ENCODE peak calls at places on chromosomes 11 and 22, in ten cellular contexts. One of them, this sample, is unnamed.

GRCh38 chr11:92211576-92212167 is 12.9 kb upstream of the FAT3 start:
- DNase-seq in nephron progenitor cell: peak
- DNase-seq in neuronal stem cell: peak
- DNase-seq in CD4-positive, alpha-beta T cell: no peak
- DNase-seq in cardiac muscle cell: peak
- DNase-seq in activated CD8-positive, alpha-beta memory T cell treated with anti-CD3 and anti-CD28 coated beads, Interleukin-2, amount 50 U/mL, for 4 hours: no peak
- DNase-seq in globus pallidus: peak
- DNase-seq in ureter: no peak
- DNase-seq in sciatic nerve: no peak
- DNase-seq in PC-3: peak
- DNase-seq in this sample: peak

GRCh38 chr11:132792341-132793140 is 739.8 kb downstream of the OPCML start:
- DNase-seq in ureter: no peak
- DNase-seq in sciatic nerve: no peak
- DNase-seq in neuronal stem cell: no peak
- DNase-seq in CD4-positive, alpha-beta T cell: no peak
- DNase-seq in activated CD8-positive, alpha-beta memory T cell treated with anti-CD3 and anti-CD28 coated beads, Interleukin-2, amount 50 U/mL, for 4 hours: no peak
- DNase-seq in nephron progenitor cell: no peak
- DNase-seq in PC-3: no peak
- DNase-seq in globus pallidus: no peak
- DNase-seq in cardiac muscle cell: no peak
- DNase-seq in this sample: no peak

GRCh38 chr11:10351435-10351767 is 46.5 kb downstream of the ADM start:
- DNase-seq in PC-3: no peak
- DNase-seq in neuronal stem cell: no peak
- DNase-seq in globus pallidus: no peak
- DNase-seq in CD4-positive, alpha-beta T cell: no peak
- DNase-seq in sciatic nerve: no peak
- DNase-seq in nephron progenitor cell: no peak
- DNase-seq in activated CD8-positive, alpha-beta memory T cell treated with anti-CD3 and anti-CD28 coated beads, Interleukin-2, amount 50 U/mL, for 4 hours: no peak
- DNase-seq in cardiac muscle cell: no peak
- DNase-seq in ureter: no peak
- DNase-seq in this sample: no peak

GRCh38 chr11:119713361-119714040 is 15.5 kb downstream of the NECTIN1 start:
- DNase-seq in globus pallidus: no peak
- DNase-seq in PC-3: no peak
- DNase-seq in nephron progenitor cell: no peak
- DNase-seq in CD4-positive, alpha-beta T cell: no peak
- DNase-seq in activated CD8-positive, alpha-beta memory T cell treated with anti-CD3 and anti-CD28 coated beads, Interleukin-2, amount 50 U/mL, for 4 hours: no peak
- DNase-seq in cardiac muscle cell: no peak
- DNase-seq in sciatic nerve: no peak
- DNase-seq in ureter: no peak
- DNase-seq in neuronal stem cell: no peak
- DNase-seq in this sample: no peak

GRCh38 chr22:18103527-18104269 is 6.9 kb upstream of the TUBA8 start:
- DNase-seq in cardiac muscle cell: no peak
- DNase-seq in CD4-positive, alpha-beta T cell: no peak
- DNase-seq in globus pallidus: no peak
- DNase-seq in activated CD8-positive, alpha-beta memory T cell treated with anti-CD3 and anti-CD28 coated beads, Interleukin-2, amount 50 U/mL, for 4 hours: no peak
- DNase-seq in PC-3: no peak
- DNase-seq in ureter: no peak
- DNase-seq in nephron progenitor cell: no peak
- DNase-seq in neuronal stem cell: no peak
- DNase-seq in sciatic nerve: no peak
- DNase-seq in this sample: no peak

GRCh38 chr11:82577246-82577645 is 156.4 kb downstream of the FAM181B start:
- DNase-seq in cardiac muscle cell: no peak
- DNase-seq in nephron progenitor cell: no peak
- DNase-seq in activated CD8-positive, alpha-beta memory T cell treated with anti-CD3 and anti-CD28 coated beads, Interleukin-2, amount 50 U/mL, for 4 hours: no peak
- DNase-seq in ureter: no peak
- DNase-seq in sciatic nerve: no peak
- DNase-seq in neuronal stem cell: no peak
- DNase-seq in globus pallidus: no peak
- DNase-seq in CD4-positive, alpha-beta T cell: no peak
- DNase-seq in PC-3: no peak
- DNase-seq in this sample: no peak

GRCh38 chr11:10808553-10809372 is at the start of gene EIF4G2:
- DNase-seq in neuronal stem cell: peak
- DNase-seq in sciatic nerve: peak
- DNase-seq in globus pallidus: peak
- DNase-seq in cardiac muscle cell: peak
- DNase-seq in activated CD8-positive, alpha-beta memory T cell treated with anti-CD3 and anti-CD28 coated beads, Interleukin-2, amount 50 U/mL, for 4 hours: peak
- DNase-seq in nephron progenitor cell: peak
- DNase-seq in PC-3: peak
- DNase-seq in ureter: peak
- DNase-seq in CD4-positive, alpha-beta T cell: peak
- DNase-seq in this sample: peak

GRCh38 chr11:113213549-113213948 is 100.8 kb upstream of the TTC12 start:
- DNase-seq in neuronal stem cell: no peak
- DNase-seq in nephron progenitor cell: no peak
- DNase-seq in globus pallidus: no peak
- DNase-seq in activated CD8-positive, alpha-beta memory T cell treated with anti-CD3 and anti-CD28 coated beads, Interleukin-2, amount 50 U/mL, for 4 hours: no peak
- DNase-seq in sciatic nerve: no peak
- DNase-seq in cardiac muscle cell: no peak
- DNase-seq in ureter: no peak
- DNase-seq in CD4-positive, alpha-beta T cell: no peak
- DNase-seq in PC-3: peak
- DNase-seq in this sample: no peak

GRCh38 chr11:132186699-132187098 is 816.3 kb downstream of the NTM start:
- DNase-seq in ureter: no peak
- DNase-seq in nephron progenitor cell: peak
- DNase-seq in CD4-positive, alpha-beta T cell: no peak
- DNase-seq in activated CD8-positive, alpha-beta memory T cell treated with anti-CD3 and anti-CD28 coated beads, Interleukin-2, amount 50 U/mL, for 4 hours: no peak
- DNase-seq in PC-3: no peak
- DNase-seq in cardiac muscle cell: no peak
- DNase-seq in neuronal stem cell: no peak
- DNase-seq in globus pallidus: no peak
- DNase-seq in sciatic nerve: no peak
- DNase-seq in this sample: no peak

GRCh38 chr11:60378359-60378758 is at the start of gene MS4A7:
- DNase-seq in PC-3: peak
- DNase-seq in cardiac muscle cell: no peak
- DNase-seq in ureter: peak
- DNase-seq in globus pallidus: no peak
- DNase-seq in activated CD8-positive, alpha-beta memory T cell treated with anti-CD3 and anti-CD28 coated beads, Interleukin-2, amount 50 U/mL, for 4 hours: no peak
- DNase-seq in nephron progenitor cell: peak
- DNase-seq in neuronal stem cell: no peak
- DNase-seq in CD4-positive, alpha-beta T cell: no peak
- DNase-seq in sciatic nerve: peak
- DNase-seq in this sample: no peak

GRCh38 chr11:15839061-15839460 is 517.3 kb downstream of the SOX6 start:
- DNase-seq in globus pallidus: no peak
- DNase-seq in activated CD8-positive, alpha-beta memory T cell treated with anti-CD3 and anti-CD28 coated beads, Interleukin-2, amount 50 U/mL, for 4 hours: no peak
- DNase-seq in sciatic nerve: no peak
- DNase-seq in ureter: no peak
- DNase-seq in nephron progenitor cell: no peak
- DNase-seq in CD4-positive, alpha-beta T cell: no peak
- DNase-seq in PC-3: no peak
- DNase-seq in cardiac muscle cell: no peak
- DNase-seq in neuronal stem cell: no peak
- DNase-seq in this sample: no peak

GRCh38 chr11:35969089-35970046 is 25.5 kb downstream of the LDLRAD3 start:
- DNase-seq in globus pallidus: no peak
- DNase-seq in CD4-positive, alpha-beta T cell: no peak
- DNase-seq in sciatic nerve: no peak
- DNase-seq in cardiac muscle cell: no peak
- DNase-seq in neuronal stem cell: no peak
- DNase-seq in PC-3: peak
- DNase-seq in nephron progenitor cell: no peak
- DNase-seq in activated CD8-positive, alpha-beta memory T cell treated with anti-CD3 and anti-CD28 coated beads, Interleukin-2, amount 50 U/mL, for 4 hours: no peak
- DNase-seq in ureter: no peak
- DNase-seq in this sample: no peak

GRCh38 chr22:26428515-26429457 is at the start of gene ASPHD2:
- DNase-seq in globus pallidus: peak
- DNase-seq in activated CD8-positive, alpha-beta memory T cell treated with anti-CD3 and anti-CD28 coated beads, Interleukin-2, amount 50 U/mL, for 4 hours: peak
- DNase-seq in nephron progenitor cell: peak
- DNase-seq in cardiac muscle cell: peak
- DNase-seq in PC-3: peak
- DNase-seq in CD4-positive, alpha-beta T cell: peak
- DNase-seq in neuronal stem cell: peak
- DNase-seq in ureter: peak
- DNase-seq in sciatic nerve: no peak
- DNase-seq in this sample: peak

GRCh38 chr11:65547446-65548125 is 10.6 kb downstream of the LTBP3 start:
- DNase-seq in activated CD8-positive, alpha-beta memory T cell treated with anti-CD3 and anti-CD28 coated beads, Interleukin-2, amount 50 U/mL, for 4 hours: peak
- DNase-seq in globus pallidus: no peak
- DNase-seq in neuronal stem cell: no peak
- DNase-seq in CD4-positive, alpha-beta T cell: no peak
- DNase-seq in sciatic nerve: no peak
- DNase-seq in PC-3: no peak
- DNase-seq in ureter: no peak
- DNase-seq in nephron progenitor cell: no peak
- DNase-seq in cardiac muscle cell: no peak
- DNase-seq in this sample: no peak

GRCh38 chr22:39959640-39960447 is at the start of gene TMA7B:
- DNase-seq in globus pallidus: no peak
- DNase-seq in cardiac muscle cell: peak
- DNase-seq in activated CD8-positive, alpha-beta memory T cell treated with anti-CD3 and anti-CD28 coated beads, Interleukin-2, amount 50 U/mL, for 4 hours: no peak
- DNase-seq in nephron progenitor cell: peak
- DNase-seq in sciatic nerve: no peak
- DNase-seq in ureter: no peak
- DNase-seq in CD4-positive, alpha-beta T cell: peak
- DNase-seq in PC-3: peak
- DNase-seq in neuronal stem cell: no peak
- DNase-seq in this sample: peak

GRCh38 chr22:49903322-49904039 is 14.8 kb downstream of the ALG12 start:
- DNase-seq in neuronal stem cell: no peak
- DNase-seq in ureter: no peak
- DNase-seq in activated CD8-positive, alpha-beta memory T cell treated with anti-CD3 and anti-CD28 coated beads, Interleukin-2, amount 50 U/mL, for 4 hours: no peak
- DNase-seq in cardiac muscle cell: no peak
- DNase-seq in globus pallidus: no peak
- DNase-seq in PC-3: no peak
- DNase-seq in CD4-positive, alpha-beta T cell: no peak
- DNase-seq in nephron progenitor cell: no peak
- DNase-seq in sciatic nerve: no peak
- DNase-seq in this sample: no peak

GRCh38 chr11:636511-637332 is at the start of gene DRD4:
- DNase-seq in cardiac muscle cell: peak
- DNase-seq in activated CD8-positive, alpha-beta memory T cell treated with anti-CD3 and anti-CD28 coated beads, Interleukin-2, amount 50 U/mL, for 4 hours: no peak
- DNase-seq in nephron progenitor cell: peak
- DNase-seq in PC-3: no peak
- DNase-seq in neuronal stem cell: peak
- DNase-seq in CD4-positive, alpha-beta T cell: no peak
- DNase-seq in ureter: no peak
- DNase-seq in globus pallidus: no peak
- DNase-seq in sciatic nerve: no peak
- DNase-seq in this sample: no peak

GRCh38 chr11:69694781-69695180 is 9.0 kb downstream of the FGF19 start:
- DNase-seq in CD4-positive, alpha-beta T cell: no peak
- DNase-seq in nephron progenitor cell: no peak
- DNase-seq in activated CD8-positive, alpha-beta memory T cell treated with anti-CD3 and anti-CD28 coated beads, Interleukin-2, amount 50 U/mL, for 4 hours: no peak
- DNase-seq in PC-3: no peak
- DNase-seq in cardiac muscle cell: no peak
- DNase-seq in ureter: no peak
- DNase-seq in sciatic nerve: no peak
- DNase-seq in globus pallidus: no peak
- DNase-seq in neuronal stem cell: no peak
- DNase-seq in this sample: no peak

GRCh38 chr22:45996241-45997076 is 19.5 kb upstream of the WNT7B start:
- DNase-seq in activated CD8-positive, alpha-beta memory T cell treated with anti-CD3 and anti-CD28 coated beads, Interleukin-2, amount 50 U/mL, for 4 hours: no peak
- DNase-seq in nephron progenitor cell: no peak
- DNase-seq in PC-3: no peak
- DNase-seq in sciatic nerve: peak
- DNase-seq in CD4-positive, alpha-beta T cell: no peak
- DNase-seq in ureter: peak
- DNase-seq in cardiac muscle cell: peak
- DNase-seq in neuronal stem cell: no peak
- DNase-seq in globus pallidus: no peak
- DNase-seq in this sample: peak

GRCh38 chr11:119975561-119976152 is 162.3 kb downstream of the TRIM29 start:
- DNase-seq in ureter: no peak
- DNase-seq in neuronal stem cell: peak
- DNase-seq in sciatic nerve: peak
- DNase-seq in CD4-positive, alpha-beta T cell: no peak
- DNase-seq in PC-3: no peak
- DNase-seq in globus pallidus: peak
- DNase-seq in cardiac muscle cell: no peak
- DNase-seq in nephron progenitor cell: peak
- DNase-seq in activated CD8-positive, alpha-beta memory T cell treated with anti-CD3 and anti-CD28 coated beads, Interleukin-2, amount 50 U/mL, for 4 hours: no peak
- DNase-seq in this sample: no peak

GRCh38 chr11:67404515-67405195 is 772 bp downstream of the TBC1D10C start:
- DNase-seq in sciatic nerve: no peak
- DNase-seq in activated CD8-positive, alpha-beta memory T cell treated with anti-CD3 and anti-CD28 coated beads, Interleukin-2, amount 50 U/mL, for 4 hours: no peak
- DNase-seq in globus pallidus: no peak
- DNase-seq in CD4-positive, alpha-beta T cell: no peak
- DNase-seq in neuronal stem cell: no peak
- DNase-seq in PC-3: no peak
- DNase-seq in ureter: no peak
- DNase-seq in nephron progenitor cell: no peak
- DNase-seq in cardiac muscle cell: no peak
- DNase-seq in this sample: no peak

GRCh38 chr11:134950692-134951304 is 538.8 kb upstream of the B3GAT1 start:
- DNase-seq in nephron progenitor cell: no peak
- DNase-seq in activated CD8-positive, alpha-beta memory T cell treated with anti-CD3 and anti-CD28 coated beads, Interleukin-2, amount 50 U/mL, for 4 hours: no peak
- DNase-seq in neuronal stem cell: no peak
- DNase-seq in sciatic nerve: no peak
- DNase-seq in globus pallidus: no peak
- DNase-seq in ureter: no peak
- DNase-seq in CD4-positive, alpha-beta T cell: no peak
- DNase-seq in cardiac muscle cell: peak
- DNase-seq in PC-3: peak
- DNase-seq in this sample: peak

GRCh38 chr11:17792161-17792560 is 57.6 kb downstream of the KCNC1 start:
- DNase-seq in ureter: no peak
- DNase-seq in sciatic nerve: no peak
- DNase-seq in nephron progenitor cell: no peak
- DNase-seq in activated CD8-positive, alpha-beta memory T cell treated with anti-CD3 and anti-CD28 coated beads, Interleukin-2, amount 50 U/mL, for 4 hours: no peak
- DNase-seq in CD4-positive, alpha-beta T cell: no peak
- DNase-seq in PC-3: no peak
- DNase-seq in cardiac muscle cell: no peak
- DNase-seq in neuronal stem cell: no peak
- DNase-seq in globus pallidus: no peak
- DNase-seq in this sample: no peak

This sample was measured in HT1080.